ENCODE peak calls at places on chromosomes 13 and 19, in six cellular contexts. T is HFF-Myc, R is fibroblast of mammary gland, X is Caco-2, U is epithelial cell of esophagus, Z is uterus. Y is an unnamed sample.

GRCh38 chr19:55676384-55676783 is 1.4 kb downstream of the EPN1 start:
- DNase-seq in T (no peak), R (peak; percentile 37), X (no peak), U (peak; percentile 30), Z (no peak), Y (peak; percentile 31)

GRCh38 chr13:113117956-113118327 is 4.7 kb upstream of the F10 start:
- DNase-seq in T (no peak), R (no peak), X (no peak), U (no peak), Z (no peak), Y (no peak)

GRCh38 chr13:33280923-33281322 is 4.6 kb downstream of the STARD13 start:
- DNase-seq in T (no peak), R (peak; percentile 55), X (no peak), U (no peak), Z (no peak), Y (peak; percentile 75)

GRCh38 chr13:20873348-20873747 is 29.2 kb downstream of the XPO4 start:
- DNase-seq in T (peak; percentile 14), R (peak; percentile 76), X (no peak), U (peak; percentile 74), Z (no peak), Y (no peak)

GRCh38 chr13:39915418-39915817 is 260.0 kb downstream of the COG6 start:
- DNase-seq in T (no peak), R (peak; percentile 71), X (no peak), U (peak; percentile 15), Z (no peak), Y (no peak)

GRCh38 chr19:51807925-51808324 is 13.0 kb downstream of the FPR3 start:
- DNase-seq in T (no peak), R (no peak), X (no peak), U (no peak), Z (no peak), Y (no peak)

GRCh38 chr19:19261350-19262189 is 11.5 kb downstream of the TM6SF2 start:
- DNase-seq in T (no peak), R (no peak), X (no peak), U (no peak), Z (no peak), Y (no peak)

GRCh38 chr13:104648291-104648690 is 1582.1 kb upstream of the SLC10A2 start:
- DNase-seq in T (no peak), R (no peak), X (no peak), U (peak; percentile 27), Z (no peak), Y (no peak)

GRCh38 chr13:82797876-82798275 is 1084.4 kb downstream of the SLITRK1 start:
- DNase-seq in T (no peak), R (no peak), X (no peak), U (no peak), Z (no peak), Y (no peak)

GRCh38 chr13:36981156-36981743 is 17.9 kb downstream of the ALG5 start:
- DNase-seq in T (no peak), R (peak; percentile 75), X (no peak), U (peak; percentile 57), Z (no peak), Y (peak; percentile 85)

GRCh38 chr13:27790523-27790922 is 1.8 kb upstream of the GSX1 start:
- DNase-seq in T (no peak), R (no peak), X (no peak), U (no peak), Z (no peak), Y (no peak)

GRCh38 chr19:3556978-3557460 is 367 bp downstream of the MFSD12 start:
- DNase-seq in T (no peak), R (no peak), X (peak; percentile 59), U (peak; percentile 66), Z (no peak), Y (peak; percentile 47)

GRCh38 chr19:3302755-3303154 is 63.6 kb upstream of the NFIC start:
- DNase-seq in T (no peak), R (no peak), X (peak; percentile 25), U (no peak), Z (no peak), Y (no peak)

GRCh38 chr13:41060723-41061074 is 610 bp upstream of the WBP4 start:
- DNase-seq in T (no peak), R (peak; percentile 81), X (peak; percentile 77), U (peak; percentile 89), Z (peak; percentile 83), Y (peak; percentile 73)

GRCh38 chr19:49344516-49345423 is 9.6 kb downstream of the CD37 start:
- DNase-seq in T (no peak), R (no peak), X (no peak), U (no peak), Z (no peak), Y (no peak)

GRCh38 chr19:15418112-15418587 is 638 bp downstream of the AKAP8L start:
- DNase-seq in T (no peak), R (peak; percentile 17), X (no peak), U (peak; percentile 19), Z (no peak), Y (peak; percentile 23)

GRCh38 chr19:49512970-49513745 is 697 bp downstream of the FCGRT start:
- DNase-seq in T (no peak), R (no peak), X (peak; percentile 80), U (no peak), Z (peak; percentile 72), Y (peak; percentile 39)

GRCh38 chr13:44734204-44734707 is 158.1 kb upstream of the TSC22D1 start:
- DNase-seq in T (no peak), R (peak; percentile 82), X (no peak), U (peak; percentile 80), Z (no peak), Y (peak; percentile 28)

GRCh38 chr19:38945562-38946228 is 15.0 kb downstream of the MRPS12 start:
- DNase-seq in T (no peak), R (no peak), X (no peak), U (no peak), Z (no peak), Y (no peak)

GRCh38 chr19:17582613-17583012 is 27.2 kb downstream of the COLGALT1 start:
- DNase-seq in T (no peak), R (no peak), X (no peak), U (no peak), Z (no peak), Y (no peak)

GRCh38 chr19:45954132-45954531 is 19.5 kb downstream of the NOVA2 start:
- DNase-seq in T (no peak), R (no peak), X (no peak), U (no peak), Z (no peak), Y (no peak)

GRCh38 chr13:113930711-113931637 is 42.9 kb downstream of the C13orf46 start:
- DNase-seq in T (no peak), R (no peak), X (no peak), U (no peak), Z (peak; percentile 16), Y (no peak)

GRCh38 chr13:53788286-53788685 is 759.7 kb downstream of the OLFM4 start:
- DNase-seq in T (no peak), R (no peak), X (no peak), U (no peak), Z (no peak), Y (no peak)

GRCh38 chr19:1221141-1221903 is 15.7 kb downstream of the STK11 start:
- DNase-seq in T (no peak), R (peak; percentile 65), X (peak; percentile 67), U (no peak), Z (peak; percentile 65), Y (peak; percentile 62)

DNA sequence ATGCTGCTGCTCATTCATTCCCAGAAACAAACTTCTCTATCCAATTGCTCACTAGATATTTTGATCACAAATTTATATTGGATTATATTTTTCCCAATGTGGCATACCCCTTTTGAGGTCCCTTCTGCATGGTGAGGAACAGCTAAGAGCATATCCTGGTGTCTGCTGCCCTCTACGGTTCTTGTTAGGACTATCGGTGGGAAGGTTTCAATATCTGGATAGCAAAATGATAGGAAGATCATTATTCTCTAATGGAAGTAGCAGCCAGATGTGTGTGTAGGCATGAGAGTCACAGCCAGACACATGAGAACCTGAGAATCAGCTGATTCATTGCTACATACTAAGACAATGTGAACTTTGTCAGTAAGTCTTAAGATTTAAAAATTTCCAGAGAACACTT is 1422.4 kb upstream of the MIR17HG start:
- DNase-seq in T (no peak), R (peak; percentile 37), X (peak; percentile 43), U (peak; percentile 61), Z (no peak), Y (peak; percentile 78)
- TF ChIP-seq CTCF in T (no peak), R (peak; percentile 38), X (peak; percentile 71), U (peak; percentile 81), Z (no peak), Y (peak; percentile 84)

GRCh38 chr13:19590423-19590822 is 29.1 kb upstream of the TPTE2 start:
- DNase-seq in T (no peak), R (no peak), X (no peak), U (no peak), Z (no peak), Y (no peak)

GRCh38 chr13:19587635-19588300 is 26.4 kb upstream of the TPTE2 start:
- DNase-seq in T (no peak), R (peak; percentile 57), X (peak; percentile 66), U (peak; percentile 54), Z (no peak), Y (peak; percentile 78)

GRCh38 chr13:19589312-19589711 is 28.0 kb upstream of the TPTE2 start:
- DNase-seq in T (no peak), R (no peak), X (no peak), U (no peak), Z (no peak), Y (no peak)

GRCh38 chr13:19591864-19592263 is 30.5 kb upstream of the TPTE2 start:
- DNase-seq in T (no peak), R (no peak), X (no peak), U (no peak), Z (no peak), Y (no peak)

GRCh38 chr13:19586904-19587634 is 25.7 kb upstream of the TPTE2 start:
- DNase-seq in T (peak; percentile 24), R (peak; percentile 47), X (peak; percentile 41), U (peak; percentile 19), Z (no peak), Y (peak; percentile 52)
- H3K4me3 ChIP-seq in T (peak overlapping the region; percentile 17), R (peak overlapping the region; percentile 15), X (no peak overlapping the region), U (no peak overlapping the region), Z (no peak overlapping the region), Y (peak overlapping the region; percentile 42)

GRCh38 chr19:6660930-6661329 is 9.0 kb downstream of the TNFSF14 start:
- DNase-seq in T (no peak), R (no peak), X (peak; percentile 32), U (no peak), Z (peak; percentile 30), Y (no peak)
- TF ChIP-seq CTCF in T (no peak), R (no peak), X (no peak), U (no peak), Z (no peak), Y (no peak)

DNA sequence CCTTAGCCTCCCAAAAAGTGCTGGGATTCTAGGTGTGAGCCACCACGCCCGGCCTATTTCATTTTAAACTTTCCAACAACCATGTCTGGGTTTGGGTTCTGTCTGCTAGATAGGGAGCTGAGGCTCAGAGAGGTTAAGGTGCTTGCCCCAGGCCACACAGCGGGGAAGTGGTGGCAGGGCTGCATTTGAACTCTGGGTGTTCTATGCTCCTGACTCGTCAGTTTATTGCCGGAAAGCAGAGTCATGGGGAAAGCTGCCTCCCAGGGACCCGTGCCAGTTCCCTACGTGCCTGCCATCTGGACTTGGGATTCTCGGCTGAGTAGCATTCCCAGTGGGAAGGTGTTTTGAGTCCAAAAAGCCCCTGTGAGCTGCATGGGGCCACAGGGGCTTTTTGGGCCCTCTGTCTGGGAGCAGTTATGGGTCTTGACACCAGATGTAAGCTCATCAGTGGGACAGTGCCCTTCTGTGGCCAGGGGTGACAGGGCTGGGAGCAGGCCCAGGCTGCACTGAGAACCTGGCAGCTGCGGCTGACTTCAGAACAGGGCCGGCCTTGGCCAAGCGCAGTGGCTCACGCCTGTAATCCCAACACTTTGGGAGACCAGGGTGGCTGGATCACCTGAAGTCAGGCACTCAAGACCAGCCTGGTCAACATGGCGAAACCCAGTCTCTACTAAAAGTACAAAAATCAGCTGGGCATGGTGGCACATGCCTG is 10.9 kb downstream of the RFX1 start:
- DNase-seq in T (no peak), R (peak; percentile 77), X (no peak), U (no peak), Z (no peak), Y (no peak)
- H3K4me3 ChIP-seq in T (no peak overlapping the region), R (no peak overlapping the region), X (no peak overlapping the region), U (no peak overlapping the region), Z (no peak overlapping the region), Y (no peak overlapping the region)

Y was measured in choroid plexus epithelial cell.